ENCODE peak calls at places on chromosome 5, in six cellular contexts. T is pancreas, Y is PC-9, X is heart right ventricle, E is uterus, S is left ventricle myocardium inferior. M is an unnamed sample. For H3K27me3, the result is how much of the 10 kb centered on the place peaks cover.

GRCh38 chr5:137753227-137753985 is 757 bp downstream of the HNRNPA0 start:
- DNase-seq in X (peak), S (peak), T (peak), E (peak), Y (no peak), M (peak)

GRCh38 chr5:35136386-35136785 is 88.6 kb upstream of the AGXT2 start:
- DNase-seq in X (no peak), E (no peak), T (no peak), Y (no peak), S (no peak), M (no peak)

GRCh38 chr5:180900178-180900577 is 1.2 kb downstream of the BTNL8 start:
- DNase-seq in Y (no peak), S (no peak), T (no peak), X (no peak), E (no peak), M (no peak)

GRCh38 chr5:65157906-65158603 is 323.7 kb downstream of the ADAMTS6 start:
- DNase-seq in S (no peak), Y (peak), E (no peak), X (no peak), T (no peak), M (no peak)

GRCh38 chr5:144125163-144125726 is 45.2 kb downstream of the YIPF5 start:
- DNase-seq in T (no peak), X (no peak), S (no peak), Y (no peak), E (no peak), M (no peak)

GRCh38 chr5:95697781-95698681 is 15.2 kb upstream of the SPATA9 start:
- DNase-seq in S (no peak), T (no peak), E (no peak), X (no peak), Y (peak), M (no peak)

GRCh38 chr5:1726956-1727355 is 72.7 kb downstream of the MRPL36 start:
- DNase-seq in X (no peak), S (no peak), T (no peak), E (no peak), Y (peak), M (peak)

GRCh38 chr5:86880785-86881492 is 263.2 kb downstream of the COX7C start:
- DNase-seq in S (no peak), E (peak), T (peak), Y (peak), X (peak), M (peak)

GRCh38 chr5:149177911-149178565 is 36.7 kb downstream of the ABLIM3 start:
- DNase-seq in X (no peak), S (no peak), E (no peak), T (no peak), Y (no peak), M (no peak)

GRCh38 chr5:57499262-57500050 is 16.8 kb upstream of the ACTBL2 start:
- DNase-seq in Y (peak), S (no peak), T (peak), X (peak), E (no peak), M (no peak)

GRCh38 chr5:130198927-130199326 is 294.7 kb downstream of the CHSY3 start:
- DNase-seq in X (no peak), Y (no peak), T (no peak), E (no peak), S (no peak), M (no peak)
- TF ChIP-seq CTCF in X (no peak), Y (peak), T (no peak), E (no peak), S (no peak), M (no peak)

DNA sequence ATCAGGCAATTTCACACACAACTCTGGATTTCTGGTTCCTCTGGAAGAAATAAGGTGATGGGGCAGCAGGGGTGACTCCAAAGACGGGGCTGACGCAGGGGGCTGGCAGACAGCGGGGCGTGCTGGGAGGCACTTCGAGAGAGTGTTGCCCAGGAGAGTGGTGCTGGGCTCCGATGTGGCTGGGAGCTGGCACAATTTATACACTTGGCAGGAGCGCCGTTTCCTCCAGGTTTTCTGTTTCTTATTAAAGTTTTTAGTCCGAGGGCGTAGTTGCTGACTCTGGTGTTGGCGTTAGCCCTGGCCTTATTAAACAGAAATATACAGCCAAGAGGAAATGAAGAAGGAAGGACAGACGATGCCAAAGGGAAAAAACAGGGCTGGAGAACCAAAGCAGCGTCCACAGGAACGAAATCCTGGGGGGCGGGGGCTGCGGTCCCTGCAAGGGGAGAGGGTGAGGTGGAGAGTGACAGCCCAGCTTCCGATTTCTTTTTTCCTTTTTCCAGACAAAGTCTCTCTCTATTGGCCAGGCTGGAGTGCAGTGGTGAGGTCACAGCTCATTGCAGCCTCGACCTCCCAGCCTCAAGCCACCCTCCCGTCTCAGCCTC is 139.6 kb upstream of the PHYKPL start:
- DNase-seq in X (no peak), E (peak), T (no peak), Y (no peak), S (no peak), M (no peak)
- H3K27ac ChIP-seq in X (no peak), E (peak), T (no peak), Y (no peak), S (peak), M (peak)

DNA sequence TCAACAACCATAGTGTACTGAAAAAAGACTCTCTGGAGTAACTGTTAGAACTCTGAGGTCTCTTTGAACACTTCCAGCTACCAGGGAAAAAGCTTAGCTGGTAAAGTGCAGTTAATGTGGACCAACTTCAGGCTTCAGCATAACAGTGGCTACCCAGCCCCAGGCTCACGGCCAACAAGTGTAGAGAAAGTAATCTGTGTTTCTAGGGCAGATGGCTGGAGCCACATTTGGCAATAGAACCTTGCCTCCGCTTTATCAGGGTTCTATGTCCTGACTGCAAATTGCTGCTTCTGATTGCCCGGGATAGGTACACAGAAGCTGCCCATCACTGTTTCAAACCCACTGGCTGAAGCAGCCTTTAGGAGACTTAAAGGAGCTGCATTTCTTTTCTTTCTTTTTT is 76.0 kb upstream of the SIMC1 start:
- DNase-seq in S (peak), T (no peak), X (no peak), Y (no peak), E (no peak), M (peak)
- H3K27me3 ChIP-seq in S (half or more), T (under half), X (under half), Y (half or more), E (under half), M (under half)

GRCh38 chr5:155833282-155833681 is 493.7 kb upstream of the SGCD start:
- DNase-seq in T (no peak), E (no peak), Y (no peak), X (no peak), S (no peak), M (no peak)
- TF ChIP-seq CTCF in T (no peak), E (no peak), Y (no peak), X (no peak), S (no peak), M (no peak)

DNA sequence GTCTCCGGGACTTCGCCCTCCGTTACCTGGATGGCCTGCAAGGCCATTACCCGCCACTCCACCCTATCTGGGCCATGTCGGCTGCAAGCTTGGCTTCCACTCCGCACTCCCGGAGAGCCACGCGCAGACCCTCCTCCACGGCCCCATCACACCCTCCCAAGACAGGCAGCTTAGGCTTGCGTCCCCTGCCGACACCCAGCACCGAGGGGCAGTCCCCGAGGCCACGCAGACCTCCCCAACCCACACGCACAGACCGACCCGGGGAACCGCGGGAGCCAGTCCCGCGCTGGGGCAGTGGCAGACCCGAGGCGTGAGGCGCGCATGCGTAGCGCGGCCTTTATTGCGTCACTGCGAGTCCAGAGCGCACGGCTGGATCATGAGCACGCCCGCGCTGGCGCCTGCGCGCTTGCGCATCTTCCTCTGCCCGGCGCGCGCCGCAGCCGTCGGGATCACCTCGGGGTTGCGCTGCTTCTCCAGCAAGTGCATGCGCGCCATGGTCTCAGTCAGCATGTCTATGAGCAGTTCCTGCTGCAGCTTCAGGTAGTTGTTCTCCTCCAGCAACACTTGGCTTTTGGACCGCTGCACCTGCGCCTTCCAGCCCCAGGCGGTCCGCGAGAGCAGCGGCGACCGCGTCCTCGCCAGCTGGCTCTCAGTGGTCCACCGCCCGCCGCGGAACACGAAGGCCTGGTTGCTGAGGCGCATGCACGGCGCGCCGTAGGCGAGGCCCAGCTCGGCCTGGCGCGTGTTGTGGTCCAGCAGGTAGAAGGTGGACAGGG is 2.4 kb downstream of the CBY3 start:
- DNase-seq in Y (peak), T (peak), E (peak), X (peak), S (peak), M (peak)
- H3K27ac ChIP-seq in Y (peak), T (peak), E (peak), X (peak), S (peak), M (peak)

DNA sequence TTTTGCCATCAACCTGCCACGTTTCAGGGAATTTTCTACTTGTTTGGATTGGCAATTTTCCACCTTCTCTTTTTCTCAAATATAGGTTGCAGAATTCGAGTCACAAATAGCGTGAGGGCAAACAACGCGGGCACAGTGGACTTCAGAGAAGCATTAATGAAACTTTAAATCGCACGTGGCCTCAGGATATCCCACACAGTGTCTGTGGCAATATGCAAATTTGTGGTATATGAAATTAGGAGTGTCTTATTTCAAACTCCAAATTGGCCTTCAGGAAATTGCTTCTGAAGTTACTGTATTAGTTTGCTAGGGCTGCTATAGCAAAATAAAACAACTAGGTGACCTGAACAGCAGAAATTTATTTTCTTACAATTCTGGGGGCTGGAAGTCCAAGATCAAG is 91.2 kb downstream of the MTRR start:
- DNase-seq in S (no peak), Y (no peak), E (no peak), X (no peak), T (no peak), M (no peak)
- H3K27me3 ChIP-seq in S (under half), Y (half or more), E (under half), X (under half), T (under half), M (under half)

GRCh38 chr5:40507095-40507494 is 172.6 kb upstream of the PTGER4 start:
- DNase-seq in T (no peak), S (no peak), X (no peak), E (no peak), Y (no peak), M (no peak)
- TF ChIP-seq CTCF in T (no peak), S (no peak), X (peak), E (no peak), Y (no peak), M (no peak)

GRCh38 chr5:16619136-16619535 is 2.3 kb upstream of the RETREG1 start:
- DNase-seq in Y (no peak), S (no peak), E (no peak), T (no peak), X (no peak), M (no peak)

GRCh38 chr5:16617272-16617973 is 626 bp upstream of the RETREG1 start:
- DNase-seq in X (peak), E (no peak), T (no peak), Y (no peak), S (peak), M (peak)

GRCh38 chr5:16615737-16616535 is 861 bp downstream of the RETREG1 start:
- DNase-seq in S (no peak), X (no peak), T (no peak), E (no peak), Y (peak), M (no peak)

GRCh38 chr5:16616536-16617271 is at the start of gene RETREG1:
- DNase-seq in E (peak), T (peak), X (peak), S (peak), Y (peak), M (no peak)

GRCh38 chr5:16618138-16618897 is 1.5 kb upstream of the RETREG1 start:
- DNase-seq in S (no peak), Y (no peak), E (no peak), X (no peak), T (no peak), M (no peak)
- H3K27ac ChIP-seq in S (peak), Y (no peak), E (no peak), X (no peak), T (no peak), M (no peak)

GRCh38 chr5:169013846-169014245 is 287.1 kb downstream of the SLIT3 start:
- DNase-seq in X (no peak), E (no peak), S (no peak), Y (no peak), T (no peak), M (no peak)
- H3K27me3 ChIP-seq in X (under half), E (under half), S (under half), Y (half or more), T (under half), M (under half)

M was measured in adrenal gland.